ENCODE peak calls at places on chromosome 6, in six cellular contexts. One of them, this sample, is unnamed.

GRCh38 chr6:141552463-141552862 is 580.3 kb upstream of the GJE1 start:
- DNase-seq in GM12891: no peak
- DNase-seq in HepG2: peak
- DNase-seq in K562: no peak
- DNase-seq in H1: no peak
- DNase-seq in GM12878: peak
- DNase-seq in this sample: no peak

GRCh38 chr6:82741996-82742385 is 323.6 kb downstream of the UBE3D start:
- DNase-seq in GM12891: no peak
- DNase-seq in HepG2: no peak
- DNase-seq in K562: no peak
- DNase-seq in H1: no peak
- DNase-seq in GM12878: no peak
- DNase-seq in this sample: no peak

GRCh38 chr6:3383525-3383924 is 73.3 kb downstream of the SLC22A23 start:
- DNase-seq in GM12891: peak
- DNase-seq in HepG2: peak
- DNase-seq in K562: peak
- DNase-seq in H1: no peak
- DNase-seq in GM12878: peak
- DNase-seq in this sample: no peak

GRCh38 chr6:158854214-158855101 is 35.3 kb upstream of the EZR start:
- DNase-seq in GM12891: no peak
- DNase-seq in HepG2: peak
- DNase-seq in K562: peak
- DNase-seq in H1: no peak
- DNase-seq in GM12878: no peak
- DNase-seq in this sample: no peak

GRCh38 chr6:44386929-44387345 is 569 bp upstream of the CDC5L start:
- DNase-seq in GM12891: no peak
- DNase-seq in HepG2: no peak
- DNase-seq in K562: peak
- DNase-seq in H1: no peak
- DNase-seq in GM12878: no peak
- DNase-seq in this sample: no peak

GRCh38 chr6:145245119-145245518 is 490.2 kb downstream of the EPM2A start:
- DNase-seq in GM12891: no peak
- DNase-seq in HepG2: no peak
- DNase-seq in K562: no peak
- DNase-seq in H1: no peak
- DNase-seq in GM12878: no peak
- DNase-seq in this sample: no peak

GRCh38 chr6:71584712-71585436 is 296.3 kb downstream of the OGFRL1 start:
- DNase-seq in GM12891: no peak
- DNase-seq in HepG2: no peak
- DNase-seq in K562: no peak
- DNase-seq in H1: no peak
- DNase-seq in GM12878: no peak
- DNase-seq in this sample: no peak

GRCh38 chr6:138307816-138308727 is 69.6 kb upstream of the SMIM28 start:
- DNase-seq in GM12891: no peak
- DNase-seq in HepG2: peak
- DNase-seq in K562: no peak
- DNase-seq in H1: no peak
- DNase-seq in GM12878: no peak
- DNase-seq in this sample: no peak

GRCh38 chr6:20211037-20211940 is 980 bp downstream of the MBOAT1 start:
- DNase-seq in GM12891: no peak
- DNase-seq in HepG2: no peak
- DNase-seq in K562: no peak
- DNase-seq in H1: no peak
- DNase-seq in GM12878: no peak
- DNase-seq in this sample: no peak

GRCh38 chr6:71551798-71552197 is 263.2 kb downstream of the OGFRL1 start:
- DNase-seq in GM12891: no peak
- DNase-seq in HepG2: no peak
- DNase-seq in K562: no peak
- DNase-seq in H1: no peak
- DNase-seq in GM12878: no peak
- DNase-seq in this sample: no peak

GRCh38 chr6:12636336-12636735 is 80.2 kb upstream of the PHACTR1 start:
- DNase-seq in GM12891: no peak
- DNase-seq in HepG2: no peak
- DNase-seq in K562: no peak
- DNase-seq in H1: no peak
- DNase-seq in GM12878: no peak
- DNase-seq in this sample: no peak

DNA sequence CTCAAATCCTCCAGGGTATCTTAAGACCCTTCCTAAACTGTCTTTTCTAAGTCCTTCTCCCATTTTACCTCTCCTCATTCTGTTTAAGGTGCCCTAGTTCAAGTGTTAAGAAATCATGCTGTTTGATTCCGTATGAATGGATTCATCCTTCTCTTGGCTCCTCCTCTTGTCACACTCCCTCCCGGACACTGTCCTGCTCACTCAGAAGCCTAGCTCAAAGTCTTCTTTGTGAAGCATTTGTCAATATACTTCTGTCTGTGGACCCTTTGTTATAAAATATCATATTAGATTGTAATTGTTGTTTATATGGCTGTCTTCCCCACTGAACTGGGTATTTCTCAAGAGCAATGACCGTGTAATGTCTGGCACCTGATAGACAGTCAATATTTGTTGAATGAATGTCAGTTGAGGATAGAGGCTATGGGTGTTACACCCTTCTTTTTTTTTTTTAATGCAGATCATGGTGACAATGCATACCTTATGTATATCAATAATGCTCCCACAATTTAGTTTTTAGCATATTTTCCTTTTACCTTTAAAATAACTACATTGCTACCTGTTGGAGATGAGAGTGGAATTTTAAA is 335.3 kb downstream of the SOX4 start:
- DNase-seq in GM12891: no peak
- DNase-seq in HepG2: peak
- DNase-seq in K562: no peak
- DNase-seq in H1: no peak
- DNase-seq in GM12878: no peak
- DNase-seq in this sample: no peak
- TF ChIP-seq POLR2AphosphoS5 in GM12891: no peak
- TF ChIP-seq POLR2AphosphoS5 in HepG2: no peak
- TF ChIP-seq POLR2AphosphoS5 in K562: no peak
- TF ChIP-seq POLR2AphosphoS5 in H1: no peak
- TF ChIP-seq POLR2AphosphoS5 in GM12878: no peak
- TF ChIP-seq POLR2AphosphoS5 in this sample: no peak

DNA sequence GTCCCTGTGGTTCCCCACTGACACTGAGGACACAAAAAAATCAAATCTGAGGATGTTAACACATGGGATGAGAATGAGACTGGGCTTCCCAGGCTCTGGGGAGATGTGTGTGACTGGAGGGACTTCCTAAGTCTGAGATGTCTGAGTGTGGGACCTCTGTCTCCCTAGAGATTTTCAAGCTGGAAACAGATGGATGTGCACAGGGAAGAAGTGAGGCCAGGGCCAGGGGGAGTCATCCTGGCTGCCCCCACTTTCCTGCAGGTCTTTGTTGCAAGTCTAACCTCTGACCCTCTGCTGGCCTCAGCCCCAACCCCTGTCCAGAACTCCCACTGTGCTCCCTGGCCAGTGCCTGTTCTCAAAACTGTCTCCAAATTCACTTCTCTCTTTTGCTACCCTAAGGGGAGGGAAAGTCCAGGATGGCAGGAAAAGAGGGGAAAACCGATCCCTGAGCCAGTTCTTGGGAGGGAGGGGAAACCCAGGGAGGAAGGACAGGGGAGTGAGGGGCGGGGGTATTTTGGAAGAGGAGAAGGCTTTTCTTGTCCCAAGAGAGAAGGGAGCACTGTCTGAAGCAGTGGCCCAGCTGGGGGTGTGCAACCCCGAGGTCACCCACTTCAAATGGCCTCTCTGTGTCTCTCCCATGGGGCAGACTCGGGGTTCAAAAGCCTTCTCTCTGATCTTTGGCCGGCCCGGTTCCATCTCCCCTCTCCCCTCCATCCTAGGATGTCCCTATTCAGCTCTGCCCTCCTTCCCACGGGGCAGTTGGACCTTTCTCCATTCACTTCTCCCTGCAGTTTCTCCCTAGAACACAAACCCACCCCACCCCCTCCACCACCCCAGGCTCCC is 3.1 kb downstream of the PPP1R18 start:
- DNase-seq in GM12891: no peak
- DNase-seq in HepG2: no peak
- DNase-seq in K562: no peak
- DNase-seq in H1: no peak
- DNase-seq in GM12878: no peak
- DNase-seq in this sample: no peak
- TF ChIP-seq TAF1 in GM12891: no peak
- TF ChIP-seq TAF1 in HepG2: no peak
- TF ChIP-seq TAF1 in K562: no peak
- TF ChIP-seq TAF1 in H1: no peak
- TF ChIP-seq TAF1 in GM12878: no peak
- TF ChIP-seq TAF1 in this sample: no peak

GRCh38 chr6:169251822-169252804 is 1.5 kb downstream of the THBS2 start:
- DNase-seq in GM12891: no peak
- DNase-seq in HepG2: no peak
- DNase-seq in K562: no peak
- DNase-seq in H1: no peak
- DNase-seq in GM12878: no peak
- DNase-seq in this sample: no peak

GRCh38 chr6:169253341-169253740 is 305 bp downstream of the THBS2 start:
- DNase-seq in GM12891: no peak
- DNase-seq in HepG2: no peak
- DNase-seq in K562: no peak
- DNase-seq in H1: no peak
- DNase-seq in GM12878: no peak
- DNase-seq in this sample: no peak

GRCh38 chr6:169252805-169253189 is 849 bp downstream of the THBS2 start:
- DNase-seq in GM12891: no peak
- DNase-seq in HepG2: no peak
- DNase-seq in K562: no peak
- DNase-seq in H1: no peak
- DNase-seq in GM12878: no peak
- DNase-seq in this sample: no peak

GRCh38 chr6:169254456-169255316 is 1.0 kb upstream of the THBS2 start:
- DNase-seq in GM12891: no peak
- DNase-seq in HepG2: no peak
- DNase-seq in K562: no peak
- DNase-seq in H1: no peak
- DNase-seq in GM12878: no peak
- DNase-seq in this sample: no peak

GRCh38 chr6:169253745-169254238 is at the start of gene THBS2:
- DNase-seq in GM12891: no peak
- DNase-seq in HepG2: no peak
- DNase-seq in K562: no peak
- DNase-seq in H1: no peak
- DNase-seq in GM12878: no peak
- DNase-seq in this sample: no peak
- TF ChIP-seq POLR2A in GM12891: no peak
- TF ChIP-seq POLR2A in HepG2: no peak
- TF ChIP-seq POLR2A in K562: no peak
- TF ChIP-seq POLR2A in H1: no peak
- TF ChIP-seq POLR2A in GM12878: no peak
- TF ChIP-seq POLR2A in this sample: no peak

GRCh38 chr6:105121981-105122380 is 57.8 kb downstream of the POPDC3 start:
- DNase-seq in GM12891: no peak
- DNase-seq in HepG2: no peak
- DNase-seq in K562: no peak
- DNase-seq in H1: no peak
- DNase-seq in GM12878: no peak
- DNase-seq in this sample: no peak
- TF ChIP-seq POLR2AphosphoS5 in GM12891: no peak
- TF ChIP-seq POLR2AphosphoS5 in HepG2: no peak
- TF ChIP-seq POLR2AphosphoS5 in K562: no peak
- TF ChIP-seq POLR2AphosphoS5 in H1: no peak
- TF ChIP-seq POLR2AphosphoS5 in GM12878: no peak
- TF ChIP-seq POLR2AphosphoS5 in this sample: no peak

GRCh38 chr6:30159988-30160387 is 1.0 kb downstream of the TRIM10 start:
- DNase-seq in GM12891: no peak
- DNase-seq in HepG2: no peak
- DNase-seq in K562: no peak
- DNase-seq in H1: no peak
- DNase-seq in GM12878: no peak
- DNase-seq in this sample: no peak
- TF ChIP-seq TAF1 in GM12891: no peak
- TF ChIP-seq TAF1 in HepG2: no peak
- TF ChIP-seq TAF1 in K562: no peak
- TF ChIP-seq TAF1 in H1: no peak
- TF ChIP-seq TAF1 in GM12878: no peak
- TF ChIP-seq TAF1 in this sample: no peak

GRCh38 chr6:134315974-134316391 is 1.9 kb downstream of the SGK1 start:
- DNase-seq in GM12891: no peak
- DNase-seq in HepG2: no peak
- DNase-seq in K562: no peak
- DNase-seq in H1: no peak
- DNase-seq in GM12878: no peak
- DNase-seq in this sample: no peak

GRCh38 chr6:134316733-134317431 is 1.0 kb downstream of the SGK1 start:
- DNase-seq in GM12891: no peak
- DNase-seq in HepG2: no peak
- DNase-seq in K562: no peak
- DNase-seq in H1: no peak
- DNase-seq in GM12878: no peak
- DNase-seq in this sample: no peak

GRCh38 chr6:134315189-134315588 is 2.7 kb downstream of the SGK1 start:
- DNase-seq in GM12891: no peak
- DNase-seq in HepG2: no peak
- DNase-seq in K562: peak
- DNase-seq in H1: no peak
- DNase-seq in GM12878: no peak
- DNase-seq in this sample: no peak

GRCh38 chr6:134318396-134319281 is 727 bp upstream of the SGK1 start:
- DNase-seq in GM12891: no peak
- DNase-seq in HepG2: no peak
- DNase-seq in K562: no peak
- DNase-seq in H1: no peak
- DNase-seq in GM12878: no peak
- DNase-seq in this sample: no peak

GRCh38 chr6:134317471-134318131 is at the start of gene SGK1:
- DNase-seq in GM12891: no peak
- DNase-seq in HepG2: no peak
- DNase-seq in K562: no peak
- DNase-seq in H1: no peak
- DNase-seq in GM12878: no peak
- DNase-seq in this sample: no peak
- TF ChIP-seq POLR2A in GM12891: no peak
- TF ChIP-seq POLR2A in HepG2: no peak
- TF ChIP-seq POLR2A in K562: no peak
- TF ChIP-seq POLR2A in H1: no peak
- TF ChIP-seq POLR2A in GM12878: no peak
- TF ChIP-seq POLR2A in this sample: no peak

This sample was measured in GM12892.